ENCODE peak calls at places on chromosomes 16 and 17, in four cellular contexts. C is T47D; F is activated CD4-positive, alpha-beta T cell treated with anti-CD3 and anti-CD28 coated beads, Interleukin-2, amount 50 U/mL, for 1 hour; Z is heart left ventricle. Y is an unnamed sample.

GRCh38 chr16:637081-638018 is 1.2 kb upstream of the METTL26 start:
- DNase-seq in F (peak), C (peak), Z (peak), Y (no peak)

GRCh38 chr16:14193316-14193871 is 122.3 kb downstream of the MRTFB start:
- DNase-seq in F (no peak), Z (no peak), C (no peak), Y (peak)

GRCh38 chr16:86437348-86437747 is 73.0 kb upstream of the FOXF1 start:
- DNase-seq in F (no peak), C (no peak), Z (no peak), Y (no peak)

GRCh38 chr16:50274771-50275415 is 8.5 kb downstream of the ADCY7 start:
- DNase-seq in C (no peak), F (no peak), Z (peak), Y (no peak)

GRCh38 chr16:4795181-4795827 is at the start of gene SMIM22:
- DNase-seq in C (no peak), F (no peak), Z (no peak), Y (peak)

GRCh38 chr16:57104706-57105105 is 12.3 kb downstream of the CPNE2 start:
- DNase-seq in C (no peak), Z (no peak), F (no peak), Y (no peak)

GRCh38 chr17:59298512-59298911 is 32.9 kb upstream of the YPEL2 start:
- DNase-seq in Z (no peak), F (no peak), C (no peak), Y (no peak)

GRCh38 chr16:22357635-22357971 is 16.8 kb downstream of the CDR2 start:
- DNase-seq in C (no peak), Z (no peak), F (no peak), Y (no peak)

GRCh38 chr17:50484341-50485155 is 5.9 kb downstream of the RSAD1 start:
- DNase-seq in Z (no peak), F (no peak), C (no peak), Y (no peak)

GRCh38 chr17:73914536-73915274 is 270.5 kb upstream of the SDK2 start:
- DNase-seq in Z (no peak), F (no peak), C (no peak), Y (no peak)

GRCh38 chr17:6327007-6327406 is 107.9 kb downstream of the AIPL1 start:
- DNase-seq in C (no peak), F (no peak), Z (peak), Y (no peak)

GRCh38 chr16:46482895-46483294 is 138.3 kb downstream of the SHCBP1 start:
- DNase-seq in F (no peak), C (peak), Z (no peak), Y (no peak)

GRCh38 chr17:32824334-32824733 is 52.6 kb downstream of the MYO1D start:
- DNase-seq in C (no peak), F (no peak), Z (no peak), Y (no peak)

GRCh38 chr17:63156986-63157385 is 191.0 kb downstream of the TANC2 start:
- DNase-seq in F (no peak), C (no peak), Z (no peak), Y (no peak)

GRCh38 chr16:84599528-84600202 is 18.2 kb downstream of the COTL1 start:
- DNase-seq in Z (peak), C (no peak), F (no peak), Y (no peak)

GRCh38 chr16:1152123-1152638 is 725 bp upstream of the CACNA1H start:
- DNase-seq in Z (peak), C (no peak), F (peak), Y (no peak)

GRCh38 chr16:64952177-64952576 is 169.7 kb downstream of the CDH11 start:
- DNase-seq in F (no peak), C (no peak), Z (no peak), Y (no peak)

GRCh38 chr17:1598399-1599095 is 30.1 kb downstream of the SLC43A2 start:
- DNase-seq in Z (no peak), F (no peak), C (no peak), Y (no peak)

GRCh38 chr17:12231027-12231682 is 210.5 kb downstream of the MAP2K4 start:
- DNase-seq in Z (no peak), C (no peak), F (no peak), Y (no peak)

GRCh38 chr17:76497979-76498885 is 3.0 kb downstream of the RHBDF2 start:
- DNase-seq in F (no peak), C (peak), Z (peak), Y (peak)

GRCh38 chr17:82497483-82498405 is 21.8 kb upstream of the FOXK2 start:
- DNase-seq in C (no peak), F (peak), Z (no peak), Y (peak)

GRCh38 chr17:50582741-50583140 is 22.2 kb downstream of the CACNA1G start:
- DNase-seq in F (no peak), C (no peak), Z (peak), Y (no peak)

GRCh38 chr17:3679186-3680126 is 10.8 kb downstream of the EMC6 start:
- DNase-seq in C (no peak), Z (no peak), F (no peak), Y (no peak)

GRCh38 chr16:55822280-55822810 is 10.6 kb downstream of the CES1 start:
- DNase-seq in F (no peak), C (no peak), Z (no peak), Y (no peak)

GRCh38 chr17:28404007-28404406 is 2.0 kb downstream of the SLC46A1 start:
- DNase-seq in Z (no peak), C (no peak), F (no peak), Y (no peak)

GRCh38 chr16:681746-682427 is 1.7 kb downstream of the STUB1 start:
- DNase-seq in F (no peak), C (no peak), Z (peak), Y (no peak)

Y was measured in SHP77 treated with DMSO at 0.1 percent for 48 hours.